ENCODE peak calls at places on chromosome 18, in nine cellular contexts. Z is NAMALWA, Q is NCI-H1092 treated with DMSO at 0.1 percent for 48 hours, E is GM23338, L is NCI-H2081, N is neural progenitor cell, T is GM03348, S is neuronal stem cell, W is GM04504. B is an unnamed sample.

GRCh38 chr18:37334494-37335125 is 231.0 kb downstream of the CELF4 start:
- DNase-seq in Z (no peak), Q (no peak), E (no peak), L (no peak), N (peak), T (peak), S (peak), W (peak), B (peak)

GRCh38 chr18:26057208-26057821 is 33.1 kb downstream of the SS18 start:
- DNase-seq in Z (no peak), Q (no peak), E (no peak), L (no peak), N (no peak), T (no peak), S (peak), W (no peak), B (no peak)

GRCh38 chr18:57437433-57437781 is 2.2 kb downstream of the ONECUT2 start:
- DNase-seq in Z (no peak), Q (peak), E (peak), L (peak), N (peak), T (no peak), S (no peak), W (no peak), B (no peak)

GRCh38 chr18:49006641-49007136 is 55.9 kb upstream of the SMAD7 start:
- DNase-seq in Z (no peak), Q (peak), E (peak), L (peak), N (no peak), T (no peak), S (no peak), W (no peak), B (peak)

GRCh38 chr18:8800041-8800441 is 94.7 kb downstream of the MTCL1 start:
- DNase-seq in Z (no peak), Q (no peak), E (peak), L (no peak), N (no peak), T (peak), S (no peak), W (peak), B (peak)

GRCh38 chr18:8400825-8401224 is 208.4 kb upstream of the RAB12 start:
- DNase-seq in Z (no peak), Q (no peak), E (no peak), L (no peak), N (no peak), T (no peak), S (no peak), W (no peak), B (no peak)

GRCh38 chr18:37611623-37612279 is 46.2 kb upstream of the CELF4 start:
- DNase-seq in Z (no peak), Q (no peak), E (no peak), L (no peak), N (no peak), T (no peak), S (no peak), W (no peak), B (no peak)

GRCh38 chr18:26406854-26407517 is 141.4 kb downstream of the KCTD1 start:
- DNase-seq in Z (peak), Q (no peak), E (no peak), L (no peak), N (no peak), T (no peak), S (no peak), W (no peak), B (no peak)

GRCh38 chr18:362914-363295 is 95.1 kb upstream of the THOC1 start:
- DNase-seq in Z (no peak), Q (no peak), E (no peak), L (no peak), N (peak), T (peak), S (no peak), W (no peak), B (no peak)

GRCh38 chr18:77131652-77132368 is 773 bp downstream of the MBP start:
- DNase-seq in Z (peak), Q (peak), E (peak), L (peak), N (peak), T (peak), S (no peak), W (no peak), B (peak)

GRCh38 chr18:3037423-3037915 is 24.5 kb upstream of the LPIN2 start:
- DNase-seq in Z (peak), Q (no peak), E (no peak), L (peak), N (no peak), T (peak), S (no peak), W (peak), B (peak)

GRCh38 chr18:74796928-74797576 is 199.4 kb downstream of the ZNF407 start:
- DNase-seq in Z (peak), Q (peak), E (no peak), L (peak), N (no peak), T (peak), S (no peak), W (peak), B (no peak)

GRCh38 chr18:54712315-54712714 is 116.0 kb upstream of the RAB27B start:
- DNase-seq in Z (no peak), Q (no peak), E (no peak), L (no peak), N (no peak), T (peak), S (no peak), W (peak), B (peak)

GRCh38 chr18:67731853-67732252 is 215.3 kb upstream of the DSEL start:
- DNase-seq in Z (no peak), Q (no peak), E (no peak), L (no peak), N (no peak), T (peak), S (no peak), W (peak), B (no peak)

GRCh38 chr18:23902396-23902795 is 112.2 kb upstream of the TTC39C start:
- DNase-seq in Z (no peak), Q (peak), E (no peak), L (no peak), N (no peak), T (no peak), S (no peak), W (no peak), B (no peak)

GRCh38 chr18:32373995-32374394 is 96.7 kb downstream of the GAREM1 start:
- DNase-seq in Z (no peak), Q (peak), E (no peak), L (peak), N (no peak), T (no peak), S (no peak), W (no peak), B (peak)

GRCh38 chr18:43650423-43650822 is 373.1 kb upstream of the SYT4 start:
- DNase-seq in Z (no peak), Q (no peak), E (no peak), L (no peak), N (no peak), T (no peak), S (no peak), W (no peak), B (no peak)

GRCh38 chr18:11689972-11690570 is 1.0 kb downstream of the GNAL start:
- DNase-seq in Z (no peak), Q (no peak), E (no peak), L (no peak), N (no peak), T (no peak), S (no peak), W (no peak), B (no peak)

GRCh38 chr18:63306819-63307554 is 12.6 kb downstream of the BCL2 start:
- DNase-seq in Z (no peak), Q (no peak), E (no peak), L (no peak), N (no peak), T (no peak), S (no peak), W (no peak), B (no peak)

GRCh38 chr18:6414118-6414722 is 491 bp downstream of the L3MBTL4 start:
- DNase-seq in Z (no peak), Q (peak), E (peak), L (peak), N (peak), T (peak), S (no peak), W (no peak), B (peak)

GRCh38 chr18:55732227-55733106 is 144.5 kb upstream of the TCF4 start:
- DNase-seq in Z (no peak), Q (no peak), E (no peak), L (no peak), N (no peak), T (peak), S (no peak), W (no peak), B (peak)

GRCh38 chr18:49794740-49795139 is 18.6 kb downstream of the ACAA2 start:
- DNase-seq in Z (no peak), Q (no peak), E (no peak), L (no peak), N (no peak), T (no peak), S (no peak), W (no peak), B (no peak)

GRCh38 chr18:9068346-9068745 is 34.2 kb upstream of the NDUFV2 start:
- DNase-seq in Z (no peak), Q (no peak), E (no peak), L (no peak), N (no peak), T (no peak), S (no peak), W (no peak), B (no peak)

GRCh38 chr18:79682896-79683625 is 3.5 kb downstream of the CTDP1 start:
- DNase-seq in Z (no peak), Q (no peak), E (no peak), L (no peak), N (no peak), T (no peak), S (no peak), W (no peak), B (no peak)

GRCh38 chr18:63356272-63356896 is 10.6 kb downstream of the KDSR start:
- DNase-seq in Z (no peak), Q (no peak), E (no peak), L (no peak), N (no peak), T (no peak), S (no peak), W (no peak), B (no peak)

GRCh38 chr18:55069497-55069896 is 110.2 kb upstream of the CCDC68 start:
- DNase-seq in Z (peak), Q (no peak), E (no peak), L (no peak), N (no peak), T (no peak), S (no peak), W (no peak), B (no peak)

GRCh38 chr18:49967914-49968313 is 154.6 kb upstream of the ACAA2 start:
- DNase-seq in Z (no peak), Q (no peak), E (no peak), L (no peak), N (no peak), T (no peak), S (no peak), W (no peak), B (no peak)

GRCh38 chr18:21099442-21099841 is 12.2 kb downstream of the ROCK1 start:
- DNase-seq in Z (peak), Q (no peak), E (no peak), L (no peak), N (peak), T (no peak), S (no peak), W (no peak), B (no peak)

GRCh38 chr18:76488190-76488589 is 6.9 kb downstream of the ZNF516 start:
- DNase-seq in Z (no peak), Q (no peak), E (peak), L (peak), N (no peak), T (no peak), S (no peak), W (no peak), B (peak)

GRCh38 chr18:10265560-10266235 is 188.7 kb upstream of the APCDD1 start:
- DNase-seq in Z (peak), Q (no peak), E (no peak), L (no peak), N (no peak), T (no peak), S (no peak), W (no peak), B (no peak)

GRCh38 chr18:55547705-55548056 is 40.3 kb downstream of the TCF4 start:
- DNase-seq in Z (no peak), Q (no peak), E (no peak), L (no peak), N (no peak), T (no peak), S (no peak), W (no peak), B (no peak)

GRCh38 chr18:78927156-78927555 is 52.5 kb upstream of the SALL3 start:
- DNase-seq in Z (no peak), Q (no peak), E (no peak), L (no peak), N (no peak), T (no peak), S (no peak), W (no peak), B (peak)

GRCh38 chr18:24735504-24736243 is 275.2 kb downstream of the HRH4 start:
- DNase-seq in Z (no peak), Q (no peak), E (no peak), L (no peak), N (no peak), T (no peak), S (no peak), W (no peak), B (no peak)

B was measured in osteoblast.